ENCODE peak calls at places on chromosomes 6 and 20, in four cellular contexts. Z is colonic mucosa, Y is adrenal gland, U is GM12864. K is an unnamed sample.

GRCh38 chr6:119126826-119127225 is 48.4 kb upstream of the FAM184A start:
- DNase-seq in Z (no peak), Y (no peak), U (no peak), K (no peak)

GRCh38 chr6:165298426-165298825 is 11.0 kb downstream of the C6orf118 start:
- DNase-seq in Z (no peak), Y (no peak), U (no peak), K (no peak)

GRCh38 chr6:118735320-118735719 is 83.9 kb upstream of the CEP85L start:
- DNase-seq in Z (no peak), Y (no peak), U (no peak), K (peak; percentile 49)

GRCh38 chr6:48765352-48765961 is 654.5 kb upstream of the PTCHD4 start:
- DNase-seq in Z (peak; percentile 21), Y (peak; percentile 38), U (no peak), K (peak; percentile 7)

GRCh38 chr20:39974966-39975501 is 714.0 kb downstream of the MAFB start:
- DNase-seq in Z (no peak), Y (no peak), U (no peak), K (no peak)

GRCh38 chr6:113258771-113259170 is 598.4 kb upstream of the MARCKS start:
- DNase-seq in Z (no peak), Y (no peak), U (no peak), K (no peak)

GRCh38 chr20:36154696-36155628 is at the start of gene EPB41L1:
- DNase-seq in Z (no peak), Y (no peak), U (no peak), K (no peak)

GRCh38 chr6:128586095-128586494 is 65.7 kb upstream of the PTPRK start:
- DNase-seq in Z (no peak), Y (no peak), U (no peak), K (no peak)

GRCh38 chr6:74578339-74578738 is 627.5 kb downstream of the COL12A1 start:
- DNase-seq in Z (no peak), Y (no peak), U (no peak), K (no peak)

DNA sequence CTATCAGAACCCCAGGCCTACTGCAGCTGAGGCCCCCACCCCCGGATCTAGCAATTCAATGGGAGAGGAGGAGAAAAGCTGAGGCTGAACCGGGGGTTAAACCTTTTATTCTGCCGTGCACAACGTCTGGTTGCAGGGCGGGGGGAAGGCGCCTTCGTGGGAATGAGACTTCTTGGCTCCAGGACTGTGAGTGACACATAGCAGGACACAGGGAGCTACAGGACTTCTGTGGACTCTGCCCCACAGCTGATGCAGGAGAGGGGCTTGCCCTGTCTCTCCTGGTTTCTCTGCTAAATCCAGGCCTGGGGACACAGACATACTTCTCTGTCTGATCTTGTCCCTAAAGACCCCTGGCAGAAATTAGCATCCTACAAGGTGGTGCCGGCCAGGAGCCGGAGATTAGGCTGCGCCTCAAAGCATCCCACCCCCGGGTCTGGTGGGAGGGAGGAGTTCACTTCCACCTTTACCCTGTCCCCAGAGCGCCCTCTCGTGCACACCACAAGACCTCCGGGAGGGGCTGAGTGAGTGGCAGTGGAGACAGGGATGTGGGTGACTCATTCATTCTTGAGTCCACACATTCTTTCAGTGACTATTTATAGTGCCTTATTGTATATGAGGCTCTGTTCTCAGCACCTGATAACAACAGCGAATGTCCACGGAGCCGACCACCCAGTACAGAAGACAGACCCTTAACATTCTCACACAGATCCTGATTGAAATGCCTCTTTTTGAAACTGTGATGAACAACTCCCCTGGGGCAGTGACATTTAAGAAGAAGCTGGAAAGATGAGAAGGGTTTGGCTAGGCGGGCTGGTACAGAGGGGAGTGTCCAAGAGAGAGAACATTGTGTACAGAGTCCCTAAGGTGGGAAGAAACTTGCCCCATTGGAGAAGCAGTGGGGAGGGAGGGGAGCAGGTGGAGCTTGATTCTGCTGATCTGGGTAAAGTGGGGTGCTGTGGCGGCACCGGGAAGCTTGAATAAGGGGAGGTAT is 38.9 kb downstream of the GMPR start:
- DNase-seq in Z (peak; percentile 48), Y (peak; percentile 68), U (peak; percentile 19), K (peak; percentile 50)
- TF ChIP-seq CTCF in Z (no peak), Y (peak; percentile 26), U (peak; percentile 58), K (peak; percentile 17)

DNA sequence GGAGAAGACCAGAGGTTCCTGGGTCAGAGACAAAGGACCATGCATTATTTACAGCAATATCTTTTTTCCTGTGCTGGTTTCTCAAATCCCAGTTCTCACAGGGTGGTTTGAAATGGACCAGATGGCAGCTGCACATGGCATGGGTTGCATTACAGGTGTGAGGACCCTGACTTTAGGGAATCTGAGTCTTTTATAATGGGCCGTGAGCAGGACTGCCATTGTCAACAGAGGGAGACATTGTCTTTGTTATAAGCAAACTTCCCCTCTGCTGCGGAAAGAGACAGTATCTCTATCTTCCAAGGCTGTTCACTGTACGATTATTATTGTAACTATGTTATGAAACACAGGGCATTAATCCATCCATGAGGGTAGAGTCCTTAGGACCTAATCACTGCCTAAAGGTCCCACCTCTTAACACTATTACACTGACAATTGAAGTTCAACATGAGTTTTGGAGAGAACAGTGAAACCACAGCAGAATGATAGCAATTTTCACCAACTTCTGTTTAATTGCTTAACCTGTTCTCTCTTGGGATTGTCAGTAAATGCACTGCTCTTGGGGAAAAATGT is 156.1 kb upstream of the AGPAT4 start:
- DNase-seq in Z (no peak), Y (no peak), U (no peak), K (no peak)
- TF ChIP-seq CTCF in Z (no peak), Y (no peak), U (no peak), K (no peak)

GRCh38 chr6:87912102-87912501 is 135.5 kb upstream of the SPACA1 start:
- DNase-seq in Z (no peak), Y (no peak), U (no peak), K (no peak)

GRCh38 chr6:87916446-87916845 is 131.2 kb upstream of the SPACA1 start:
- DNase-seq in Z (no peak), Y (no peak), U (no peak), K (no peak)

GRCh38 chr6:87917861-87918260 is 129.8 kb upstream of the SPACA1 start:
- DNase-seq in Z (no peak), Y (no peak), U (no peak), K (no peak)

GRCh38 chr6:87918461-87918941 is 129.1 kb upstream of the SPACA1 start:
- DNase-seq in Z (no peak), Y (no peak), U (no peak), K (no peak)

GRCh38 chr6:87914637-87915395 is 132.8 kb upstream of the SPACA1 start:
- DNase-seq in Z (no peak), Y (no peak), U (no peak), K (no peak)
- TF ChIP-seq CTCF in Z (no peak), Y (no peak), U (no peak), K (no peak)

GRCh38 chr6:106622412-106622811 is 6.9 kb downstream of the RTN4IP1 start:
- DNase-seq in Z (no peak), Y (no peak), U (no peak), K (no peak)
- TF ChIP-seq CTCF in Z (no peak), Y (no peak), U (no peak), K (no peak)

GRCh38 chr6:167843023-167843422 is 16.3 kb downstream of the AFDN start:
- DNase-seq in Z (no peak), Y (no peak), U (no peak), K (no peak)

GRCh38 chr6:167841981-167842380 is 15.3 kb downstream of the AFDN start:
- DNase-seq in Z (no peak), Y (no peak), U (no peak), K (no peak)

GRCh38 chr6:167840526-167841179 is 13.9 kb downstream of the AFDN start:
- DNase-seq in Z (no peak), Y (no peak), U (no peak), K (no peak)

GRCh38 chr6:167840160-167840525 is 13.4 kb downstream of the AFDN start:
- DNase-seq in Z (no peak), Y (no peak), U (no peak), K (no peak)

DNA sequence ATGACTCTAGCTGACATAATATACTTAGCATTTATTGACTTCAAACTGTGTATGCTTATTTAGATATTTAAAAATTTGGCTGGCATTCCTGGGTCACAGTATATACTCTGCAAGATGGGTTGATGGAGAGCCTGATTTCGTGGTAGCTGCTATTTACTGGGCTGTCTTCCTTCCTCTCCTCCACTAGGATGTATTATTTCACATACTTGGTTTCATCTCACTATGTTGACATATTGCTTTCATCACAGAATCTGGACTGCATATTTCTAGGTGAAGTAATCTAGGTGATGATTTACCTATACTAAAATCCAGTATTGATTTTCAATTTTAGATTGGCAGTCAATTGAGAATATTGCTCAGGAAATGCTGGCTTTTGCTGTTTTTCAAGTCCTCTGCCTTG is 15.7 kb downstream of the AFDN start:
- DNase-seq in Z (no peak), Y (no peak), U (no peak), K (no peak)
- TF ChIP-seq CTCF in Z (no peak), Y (no peak), U (no peak), K (no peak)

GRCh38 chr6:150684715-150685459 is 85.2 kb downstream of the PLEKHG1 start:
- DNase-seq in Z (peak; percentile 61), Y (peak; percentile 30), U (no peak), K (no peak)

GRCh38 chr6:150685860-150686259 is 86.2 kb downstream of the PLEKHG1 start:
- DNase-seq in Z (peak; percentile 62), Y (no peak), U (peak; percentile 31), K (peak; percentile 69)

GRCh38 chr6:150684161-150684560 is 84.5 kb downstream of the PLEKHG1 start:
- DNase-seq in Z (no peak), Y (no peak), U (no peak), K (no peak)

GRCh38 chr6:150687508-150687907 is 87.8 kb downstream of the PLEKHG1 start:
- DNase-seq in Z (peak; percentile 47), Y (no peak), U (no peak), K (no peak)

GRCh38 chr6:150686566-150686965 is 86.9 kb downstream of the PLEKHG1 start:
- DNase-seq in Z (peak; percentile 45), Y (no peak), U (no peak), K (no peak)
- TF ChIP-seq CTCF in Z (no peak), Y (no peak), U (no peak), K (no peak)